ENCODE peak calls at places on chromosomes 11 and 22, in six cellular contexts. O, K, B, V, R and E are unnamed samples.

GRCh38 chr22:18042685-18043084 is 18.3 kb upstream of the MICAL3 start:
- DNase-seq in O (no peak), K (no peak), B (peak; percentile 32), V (no peak), R (peak; percentile 84), E (no peak)

GRCh38 chr11:69012092-69013008 is 696 bp downstream of the MRGPRF start:
- DNase-seq in O (no peak), K (peak; percentile 57), B (peak; percentile 58), V (no peak), R (no peak), E (no peak)

GRCh38 chr11:128399186-128399585 is 188.2 kb downstream of the ETS1 start:
- DNase-seq in O (no peak), K (peak; percentile 87), B (peak; percentile 96), V (no peak), R (no peak), E (no peak)

GRCh38 chr11:47257518-47258316 is at the start of gene NR1H3:
- DNase-seq in O (peak; percentile 92), K (peak; percentile 66), B (peak; percentile 86), V (no peak), R (peak; percentile 9), E (peak; percentile 58)

GRCh38 chr11:68349461-68350249 is 37.3 kb downstream of the LRP5 start:
- DNase-seq in O (no peak), K (no peak), B (no peak), V (no peak), R (no peak), E (no peak)

GRCh38 chr11:8092587-8093424 is 11.8 kb downstream of the TUB start:
- DNase-seq in O (peak; percentile 71), K (peak; percentile 66), B (peak; percentile 72), V (no peak), R (peak; percentile 27), E (no peak)

GRCh38 chr22:24325105-24325757 is 54.6 kb downstream of the SPECC1L start:
- DNase-seq in O (no peak), K (peak; percentile 92), B (peak; percentile 92), V (no peak), R (peak; percentile 37), E (no peak)

GRCh38 chr11:39732002-39732401 is 1727.5 kb downstream of the LRRC4C start:
- DNase-seq in O (no peak), K (no peak), B (peak; percentile 9), V (no peak), R (no peak), E (no peak)

GRCh38 chr22:36862251-36863242 is 1.7 kb downstream of the NCF4 start:
- DNase-seq in O (no peak), K (no peak), B (no peak), V (no peak), R (no peak), E (no peak)

GRCh38 chr11:96567193-96567592 is 177.4 kb downstream of the JRKL start:
- DNase-seq in O (no peak), K (no peak), B (peak; percentile 10), V (no peak), R (no peak), E (no peak)

GRCh38 chr22:44737414-44738346 is 14.7 kb upstream of the ARHGAP8 start:
- DNase-seq in O (peak; percentile 65), K (no peak), B (no peak), V (no peak), R (no peak), E (no peak)

DNA sequence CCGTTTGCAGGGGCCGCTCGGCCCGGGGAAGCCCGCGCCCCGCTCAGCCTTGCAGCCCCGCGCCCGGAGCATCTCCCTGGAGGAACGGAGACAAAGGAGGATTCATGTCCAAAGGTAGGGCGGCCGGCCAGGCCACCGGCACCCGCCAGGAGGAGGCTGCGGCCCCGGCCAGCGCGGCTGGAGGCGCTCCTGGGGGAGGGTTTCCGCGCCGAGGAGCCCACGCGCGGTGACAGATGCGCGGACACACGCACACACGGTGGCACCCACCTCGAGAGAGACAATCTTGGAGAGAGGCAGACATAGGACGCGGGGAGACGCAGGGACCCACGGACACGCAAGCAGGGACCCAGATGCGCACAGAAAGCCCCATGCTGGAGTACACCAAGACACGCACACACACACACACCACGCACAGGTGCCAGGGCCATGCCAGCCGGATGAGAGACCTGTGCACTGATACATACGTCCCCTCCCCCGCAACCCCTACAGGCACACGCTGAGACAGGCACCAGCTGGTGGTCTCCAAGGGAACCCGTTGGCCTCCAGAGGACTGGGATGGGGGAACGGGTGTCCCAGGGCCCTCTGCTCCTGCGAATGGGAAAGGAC is 7.8 kb downstream of the SEPTIN3 start:
- DNase-seq in O (no peak), K (no peak), B (no peak), V (no peak), R (no peak), E (no peak)
- H4K91ac ChIP-seq in O (no peak overlapping the region), K (no peak overlapping the region), B (no peak overlapping the region), V (peak overlapping the region; percentile 82), R (no peak overlapping the region), E (peak overlapping the region; percentile 60)

DNA sequence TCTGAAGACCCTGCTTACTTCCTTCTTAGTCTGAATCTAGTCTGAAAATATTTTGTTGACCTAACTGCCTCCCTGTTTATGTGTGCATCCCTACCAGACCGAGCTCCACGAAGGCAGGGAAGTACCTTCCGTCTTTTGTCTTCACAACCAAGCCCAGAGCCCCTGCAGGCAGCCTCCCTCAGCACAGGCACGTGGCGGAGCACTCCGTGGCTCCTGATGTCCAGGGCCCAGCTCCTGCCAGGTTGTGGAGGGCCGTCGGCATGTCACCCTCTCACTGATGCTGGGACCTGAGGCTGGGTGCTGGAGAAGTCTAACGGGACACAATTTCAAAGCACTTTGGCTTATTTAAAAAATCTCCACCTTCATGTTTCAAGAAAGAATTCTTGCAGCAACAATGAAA is 59.4 kb upstream of the CLTCL1 start:
- DNase-seq in O (no peak), K (no peak), B (no peak), V (no peak), R (no peak), E (no peak)
- H4K91ac ChIP-seq in O (no peak overlapping the region), K (no peak overlapping the region), B (no peak overlapping the region), V (no peak overlapping the region), R (no peak overlapping the region), E (no peak overlapping the region)

DNA sequence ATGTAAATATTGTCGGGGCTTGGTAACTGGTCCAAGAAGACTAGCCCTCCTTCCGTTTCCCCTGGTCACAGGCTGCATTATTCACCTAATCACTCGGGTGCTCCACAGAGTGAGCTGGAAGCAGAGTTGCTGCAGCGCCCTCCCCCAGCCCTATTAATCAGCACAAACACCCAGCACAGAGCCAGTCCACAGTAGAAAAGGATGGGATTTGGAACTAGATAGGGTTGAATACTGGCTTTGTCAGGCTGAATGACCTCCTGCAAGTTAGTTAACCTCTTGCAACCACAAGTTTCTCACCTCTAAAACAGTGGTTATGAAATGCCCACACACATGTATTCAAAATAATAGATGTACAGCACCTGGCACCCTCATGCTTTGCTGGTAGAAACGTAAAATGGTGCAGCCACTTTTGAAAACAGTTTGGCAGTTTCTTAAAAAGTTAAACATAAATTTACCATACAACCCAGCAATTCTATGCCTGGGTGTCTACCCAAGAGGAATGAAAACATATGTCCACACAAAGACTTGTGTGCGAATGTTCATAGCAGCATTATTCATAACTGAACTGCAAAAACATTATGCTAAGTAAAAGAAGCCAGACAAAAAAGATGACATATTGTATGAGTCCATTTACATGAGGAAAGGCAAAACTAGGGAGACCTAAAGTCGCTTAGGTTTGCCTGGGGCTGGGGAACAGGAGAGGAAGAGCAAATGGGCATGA is 31.7 kb upstream of the APLP2 start:
- DNase-seq in O (peak; percentile 51), K (no peak), B (no peak), V (no peak), R (no peak), E (peak; percentile 38)
- H4K91ac ChIP-seq in O (no peak overlapping the region), K (no peak overlapping the region), B (no peak overlapping the region), V (no peak overlapping the region), R (no peak overlapping the region), E (no peak overlapping the region)

GRCh38 chr11:43012606-43013005 is 299.2 kb upstream of the API5 start:
- DNase-seq in O (no peak), K (no peak), B (no peak), V (no peak), R (no peak), E (no peak)

GRCh38 chr11:43010042-43010441 is 301.8 kb upstream of the API5 start:
- DNase-seq in O (no peak), K (no peak), B (no peak), V (no peak), R (no peak), E (no peak)
- H4K91ac ChIP-seq in O (no peak overlapping the region), K (no peak overlapping the region), B (no peak overlapping the region), V (no peak overlapping the region), R (no peak overlapping the region), E (no peak overlapping the region)

GRCh38 chr11:110832080-110832479 is 119.8 kb upstream of the ARHGAP20 start:
- DNase-seq in O (no peak), K (no peak), B (no peak), V (no peak), R (no peak), E (no peak)
- H4K91ac ChIP-seq in O (no peak overlapping the region), K (peak overlapping the region; percentile 83), B (no peak overlapping the region), V (no peak overlapping the region), R (no peak overlapping the region), E (no peak overlapping the region)

DNA sequence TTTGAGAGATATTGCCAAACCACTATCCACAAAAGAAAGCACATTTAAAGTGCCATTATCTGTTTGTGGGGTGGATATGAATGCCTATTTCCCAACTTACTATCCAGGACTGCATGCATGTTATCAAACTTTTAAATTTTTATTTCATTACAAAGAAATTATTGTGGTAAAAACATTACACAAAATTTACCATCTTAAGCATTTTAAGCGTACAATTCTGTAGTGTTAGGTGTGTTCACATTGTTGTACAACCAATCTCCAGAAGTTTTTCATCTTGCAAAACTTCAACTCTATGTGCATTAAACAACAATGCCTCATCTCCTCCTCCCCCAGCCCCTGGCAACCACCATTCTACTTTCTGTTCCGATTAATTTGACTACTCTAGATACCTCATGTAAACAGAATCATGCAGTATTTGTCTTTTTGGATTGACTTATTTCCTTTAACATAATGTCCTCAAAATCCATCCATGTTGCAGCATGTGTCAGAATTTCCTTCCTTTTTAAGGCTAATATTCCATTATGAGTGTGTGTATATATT is 17.6 kb upstream of the CD44 start:
- DNase-seq in O (no peak), K (no peak), B (no peak), V (no peak), R (no peak), E (no peak)
- H4K91ac ChIP-seq in O (no peak overlapping the region), K (no peak overlapping the region), B (no peak overlapping the region), V (no peak overlapping the region), R (no peak overlapping the region), E (no peak overlapping the region)

DNA sequence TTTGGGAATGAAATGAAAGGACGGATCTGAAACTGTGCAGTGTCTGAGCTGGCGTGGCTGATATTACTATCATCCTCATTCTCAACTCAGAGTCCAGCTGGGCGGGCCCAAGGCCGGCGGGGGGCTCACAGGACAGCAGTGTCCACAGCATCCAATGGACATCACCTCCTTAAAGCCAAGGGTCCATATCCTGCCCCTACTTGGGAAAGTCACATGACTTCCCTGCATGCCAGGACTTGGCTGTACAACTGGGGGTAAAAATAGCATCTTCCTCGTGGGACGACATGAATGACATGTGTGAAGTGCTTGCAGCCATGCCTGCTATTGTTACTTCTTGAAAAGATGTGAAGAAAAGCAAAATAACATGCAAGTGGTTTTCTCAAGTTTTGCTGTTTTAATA is 82.3 kb downstream of the TRMU start:
- DNase-seq in O (no peak), K (no peak), B (no peak), V (no peak), R (no peak), E (no peak)
- H4K91ac ChIP-seq in O (no peak overlapping the region), K (no peak overlapping the region), B (no peak overlapping the region), V (no peak overlapping the region), R (no peak overlapping the region), E (no peak overlapping the region)